ENCODE peak calls at places on chromosome 21, in seven cellular contexts. One of them, this sample, is unnamed.

GRCh38 chr21:44375281-44375651 is 21.8 kb downstream of the TRPM2 start:
- DNase-seq in caudate nucleus: no peak
- DNase-seq in ELR: no peak
- DNase-seq in HCEC 1CT: no peak
- DNase-seq in CD8-positive, alpha-beta T cell: no peak
- DNase-seq in HT1080: no peak
- DNase-seq in upper lobe of right lung: peak
- DNase-seq in this sample: no peak

GRCh38 chr21:37915516-37915915 is 741 bp downstream of the KCNJ6 start:
- DNase-seq in HCEC 1CT: no peak
- DNase-seq in caudate nucleus: no peak
- DNase-seq in upper lobe of right lung: no peak
- DNase-seq in HT1080: no peak
- DNase-seq in CD8-positive, alpha-beta T cell: no peak
- DNase-seq in ELR: no peak
- DNase-seq in this sample: no peak

GRCh38 chr21:45972716-45973474 is 8.7 kb upstream of the COL6A1 start:
- DNase-seq in HCEC 1CT: peak
- DNase-seq in HT1080: peak
- DNase-seq in upper lobe of right lung: peak
- DNase-seq in caudate nucleus: no peak
- DNase-seq in CD8-positive, alpha-beta T cell: no peak
- DNase-seq in ELR: peak
- DNase-seq in this sample: peak

GRCh38 chr21:45390121-45390751 is 14.7 kb upstream of the COL18A1 start:
- DNase-seq in CD8-positive, alpha-beta T cell: no peak
- DNase-seq in HT1080: no peak
- DNase-seq in ELR: no peak
- DNase-seq in caudate nucleus: no peak
- DNase-seq in upper lobe of right lung: peak
- DNase-seq in HCEC 1CT: no peak
- DNase-seq in this sample: no peak

GRCh38 chr21:35046880-35047229 is 2.2 kb downstream of the RUNX1 start:
- DNase-seq in HT1080: no peak
- DNase-seq in CD8-positive, alpha-beta T cell: no peak
- DNase-seq in upper lobe of right lung: no peak
- DNase-seq in caudate nucleus: no peak
- DNase-seq in HCEC 1CT: peak
- DNase-seq in ELR: peak
- DNase-seq in this sample: no peak

GRCh38 chr21:28704746-28705145 is 287.9 kb downstream of the LTN1 start:
- DNase-seq in HT1080: no peak
- DNase-seq in caudate nucleus: no peak
- DNase-seq in ELR: no peak
- DNase-seq in upper lobe of right lung: no peak
- DNase-seq in HCEC 1CT: no peak
- DNase-seq in CD8-positive, alpha-beta T cell: no peak
- DNase-seq in this sample: peak

GRCh38 chr21:44998086-44998620 is 58.3 kb downstream of the SLX9 start:
- DNase-seq in HCEC 1CT: no peak
- DNase-seq in HT1080: no peak
- DNase-seq in upper lobe of right lung: no peak
- DNase-seq in CD8-positive, alpha-beta T cell: no peak
- DNase-seq in ELR: no peak
- DNase-seq in caudate nucleus: no peak
- DNase-seq in this sample: no peak

GRCh38 chr21:42939581-42940413 is 14.4 kb upstream of the ERVH48-1 start:
- DNase-seq in CD8-positive, alpha-beta T cell: no peak
- DNase-seq in caudate nucleus: peak
- DNase-seq in HT1080: peak
- DNase-seq in HCEC 1CT: peak
- DNase-seq in upper lobe of right lung: peak
- DNase-seq in ELR: peak
- DNase-seq in this sample: peak

GRCh38 chr21:34668803-34669148 is at the start of gene CLIC6:
- DNase-seq in HT1080: no peak
- DNase-seq in HCEC 1CT: no peak
- DNase-seq in CD8-positive, alpha-beta T cell: no peak
- DNase-seq in upper lobe of right lung: peak
- DNase-seq in caudate nucleus: no peak
- DNase-seq in ELR: no peak
- DNase-seq in this sample: no peak

GRCh38 chr21:26110703-26111102 is 59.9 kb downstream of the APP start:
- DNase-seq in caudate nucleus: no peak
- DNase-seq in CD8-positive, alpha-beta T cell: no peak
- DNase-seq in ELR: no peak
- DNase-seq in upper lobe of right lung: no peak
- DNase-seq in HCEC 1CT: no peak
- DNase-seq in HT1080: no peak
- DNase-seq in this sample: no peak

GRCh38 chr21:37452222-37452621 is 85.6 kb downstream of the DYRK1A start:
- DNase-seq in HCEC 1CT: peak
- DNase-seq in ELR: peak
- DNase-seq in HT1080: peak
- DNase-seq in upper lobe of right lung: no peak
- DNase-seq in caudate nucleus: peak
- DNase-seq in CD8-positive, alpha-beta T cell: no peak
- DNase-seq in this sample: peak

GRCh38 chr21:35204850-35205564 is 155.9 kb upstream of the RUNX1 start:
- DNase-seq in CD8-positive, alpha-beta T cell: no peak
- DNase-seq in upper lobe of right lung: peak
- DNase-seq in ELR: peak
- DNase-seq in caudate nucleus: peak
- DNase-seq in HCEC 1CT: peak
- DNase-seq in HT1080: no peak
- DNase-seq in this sample: peak

GRCh38 chr21:17436626-17437111 is 76.2 kb upstream of the CXADR start:
- DNase-seq in upper lobe of right lung: no peak
- DNase-seq in HCEC 1CT: no peak
- DNase-seq in ELR: no peak
- DNase-seq in CD8-positive, alpha-beta T cell: no peak
- DNase-seq in caudate nucleus: peak
- DNase-seq in HT1080: no peak
- DNase-seq in this sample: no peak

This sample was measured in fibroblast of lung.